ENCODE peak calls at places on chromosome 17, in five cellular contexts. One of them, this sample, is unnamed.

GRCh38 chr17:82627827-82628226 is 20.4 kb downstream of the WDR45B start:
- DNase-seq in AML-193: no peak
- DNase-seq in CD8-positive, alpha-beta memory T cell: no peak
- DNase-seq in stimulated activated CD8-positive, alpha-beta memory T cell treated with anti-CD3 and anti-CD28 coated beads, Interleukin-2, amount 100 ng/mL, for 48 hours: no peak
- DNase-seq in AG09319: no peak
- DNase-seq in this sample: no peak

GRCh38 chr17:38912221-38912813 is 13.1 kb upstream of the LASP1NB start:
- DNase-seq in stimulated activated CD8-positive, alpha-beta memory T cell treated with anti-CD3 and anti-CD28 coated beads, Interleukin-2, amount 100 ng/mL, for 48 hours: no peak
- DNase-seq in AG09319: no peak
- DNase-seq in CD8-positive, alpha-beta memory T cell: no peak
- DNase-seq in AML-193: no peak
- DNase-seq in this sample: no peak

GRCh38 chr17:57174591-57174990 is 81.7 kb upstream of the MSI2 start:
- DNase-seq in AG09319: no peak
- DNase-seq in AML-193: no peak
- DNase-seq in CD8-positive, alpha-beta memory T cell: no peak
- DNase-seq in stimulated activated CD8-positive, alpha-beta memory T cell treated with anti-CD3 and anti-CD28 coated beads, Interleukin-2, amount 100 ng/mL, for 48 hours: no peak
- DNase-seq in this sample: no peak

GRCh38 chr17:78677303-78678219 is 100.4 kb upstream of the DNAH17 start:
- DNase-seq in AML-193: no peak
- DNase-seq in stimulated activated CD8-positive, alpha-beta memory T cell treated with anti-CD3 and anti-CD28 coated beads, Interleukin-2, amount 100 ng/mL, for 48 hours: no peak
- DNase-seq in CD8-positive, alpha-beta memory T cell: no peak
- DNase-seq in AG09319: no peak
- DNase-seq in this sample: no peak

GRCh38 chr17:35726609-35727460 is 4.6 kb upstream of the RASL10B start:
- DNase-seq in CD8-positive, alpha-beta memory T cell: no peak
- DNase-seq in AML-193: no peak
- DNase-seq in AG09319: peak; percentile 69
- DNase-seq in stimulated activated CD8-positive, alpha-beta memory T cell treated with anti-CD3 and anti-CD28 coated beads, Interleukin-2, amount 100 ng/mL, for 48 hours: no peak
- DNase-seq in this sample: no peak

GRCh38 chr17:44382917-44383316 is 6.5 kb downstream of the ITGA2B start:
- DNase-seq in AG09319: no peak
- DNase-seq in stimulated activated CD8-positive, alpha-beta memory T cell treated with anti-CD3 and anti-CD28 coated beads, Interleukin-2, amount 100 ng/mL, for 48 hours: no peak
- DNase-seq in CD8-positive, alpha-beta memory T cell: no peak
- DNase-seq in AML-193: no peak
- DNase-seq in this sample: no peak

GRCh38 chr17:75637561-75637960 is 4.3 kb downstream of the SMIM5 start:
- DNase-seq in CD8-positive, alpha-beta memory T cell: no peak
- DNase-seq in stimulated activated CD8-positive, alpha-beta memory T cell treated with anti-CD3 and anti-CD28 coated beads, Interleukin-2, amount 100 ng/mL, for 48 hours: no peak
- DNase-seq in AG09319: no peak
- DNase-seq in AML-193: no peak
- DNase-seq in this sample: no peak

GRCh38 chr17:44749076-44750020 is 9.4 kb upstream of the ADAM11 start:
- DNase-seq in CD8-positive, alpha-beta memory T cell: no peak
- DNase-seq in stimulated activated CD8-positive, alpha-beta memory T cell treated with anti-CD3 and anti-CD28 coated beads, Interleukin-2, amount 100 ng/mL, for 48 hours: no peak
- DNase-seq in AML-193: no peak
- DNase-seq in AG09319: no peak
- DNase-seq in this sample: no peak

GRCh38 chr17:1625053-1625452 is 3.6 kb downstream of the SLC43A2 start:
- DNase-seq in stimulated activated CD8-positive, alpha-beta memory T cell treated with anti-CD3 and anti-CD28 coated beads, Interleukin-2, amount 100 ng/mL, for 48 hours: no peak
- DNase-seq in AML-193: no peak
- DNase-seq in AG09319: no peak
- DNase-seq in CD8-positive, alpha-beta memory T cell: no peak
- DNase-seq in this sample: no peak

GRCh38 chr17:39962642-39963220 is at the start of gene GSDMA:
- DNase-seq in AG09319: no peak
- DNase-seq in AML-193: no peak
- DNase-seq in CD8-positive, alpha-beta memory T cell: no peak
- DNase-seq in stimulated activated CD8-positive, alpha-beta memory T cell treated with anti-CD3 and anti-CD28 coated beads, Interleukin-2, amount 100 ng/mL, for 48 hours: no peak
- DNase-seq in this sample: no peak

GRCh38 chr17:33375086-33375485 is 82.0 kb upstream of the ASIC2 start:
- DNase-seq in AML-193: no peak
- DNase-seq in AG09319: no peak
- DNase-seq in CD8-positive, alpha-beta memory T cell: no peak
- DNase-seq in stimulated activated CD8-positive, alpha-beta memory T cell treated with anti-CD3 and anti-CD28 coated beads, Interleukin-2, amount 100 ng/mL, for 48 hours: no peak
- DNase-seq in this sample: no peak

GRCh38 chr17:66975614-66976378 is 11.3 kb downstream of the CACNG4 start:
- DNase-seq in CD8-positive, alpha-beta memory T cell: no peak
- DNase-seq in stimulated activated CD8-positive, alpha-beta memory T cell treated with anti-CD3 and anti-CD28 coated beads, Interleukin-2, amount 100 ng/mL, for 48 hours: no peak
- DNase-seq in AML-193: no peak
- DNase-seq in AG09319: no peak
- DNase-seq in this sample: no peak

GRCh38 chr17:57545836-57546305 is 199.2 kb downstream of the CCDC182 start:
- DNase-seq in CD8-positive, alpha-beta memory T cell: no peak
- DNase-seq in AML-193: no peak
- DNase-seq in stimulated activated CD8-positive, alpha-beta memory T cell treated with anti-CD3 and anti-CD28 coated beads, Interleukin-2, amount 100 ng/mL, for 48 hours: no peak
- DNase-seq in AG09319: no peak
- DNase-seq in this sample: no peak

GRCh38 chr17:83009414-83010322 is 69.7 kb upstream of the METRNL start:
- DNase-seq in AML-193: no peak
- DNase-seq in CD8-positive, alpha-beta memory T cell: no peak
- DNase-seq in stimulated activated CD8-positive, alpha-beta memory T cell treated with anti-CD3 and anti-CD28 coated beads, Interleukin-2, amount 100 ng/mL, for 48 hours: no peak
- DNase-seq in AG09319: no peak
- DNase-seq in this sample: no peak

GRCh38 chr17:81150379-81151038 is 14.8 kb upstream of the PVALEF start:
- DNase-seq in AML-193: peak; percentile 26
- DNase-seq in CD8-positive, alpha-beta memory T cell: no peak
- DNase-seq in stimulated activated CD8-positive, alpha-beta memory T cell treated with anti-CD3 and anti-CD28 coated beads, Interleukin-2, amount 100 ng/mL, for 48 hours: no peak
- DNase-seq in AG09319: no peak
- DNase-seq in this sample: no peak

GRCh38 chr17:13761221-13761620 is 159.5 kb upstream of the HS3ST3A1 start:
- DNase-seq in stimulated activated CD8-positive, alpha-beta memory T cell treated with anti-CD3 and anti-CD28 coated beads, Interleukin-2, amount 100 ng/mL, for 48 hours: no peak
- DNase-seq in CD8-positive, alpha-beta memory T cell: no peak
- DNase-seq in AG09319: no peak
- DNase-seq in AML-193: no peak
- DNase-seq in this sample: no peak

GRCh38 chr17:57782642-57783337 is 37.7 kb upstream of the CCDC182 start:
- DNase-seq in AG09319: no peak
- DNase-seq in CD8-positive, alpha-beta memory T cell: no peak
- DNase-seq in AML-193: no peak
- DNase-seq in stimulated activated CD8-positive, alpha-beta memory T cell treated with anti-CD3 and anti-CD28 coated beads, Interleukin-2, amount 100 ng/mL, for 48 hours: no peak
- DNase-seq in this sample: no peak

GRCh38 chr17:73874008-73874407 is 229.8 kb upstream of the SDK2 start:
- DNase-seq in CD8-positive, alpha-beta memory T cell: no peak
- DNase-seq in AG09319: no peak
- DNase-seq in stimulated activated CD8-positive, alpha-beta memory T cell treated with anti-CD3 and anti-CD28 coated beads, Interleukin-2, amount 100 ng/mL, for 48 hours: no peak
- DNase-seq in AML-193: no peak
- DNase-seq in this sample: no peak

GRCh38 chr17:61005358-61005757 is 327.7 kb downstream of the BCAS3 start:
- DNase-seq in stimulated activated CD8-positive, alpha-beta memory T cell treated with anti-CD3 and anti-CD28 coated beads, Interleukin-2, amount 100 ng/mL, for 48 hours: no peak
- DNase-seq in CD8-positive, alpha-beta memory T cell: no peak
- DNase-seq in AML-193: no peak
- DNase-seq in AG09319: no peak
- DNase-seq in this sample: no peak

This sample was measured in GDM1.